ENCODE peak calls at places on chromosomes 12 and 14, in seven cellular contexts. Q is A549; C is suprapubic skin; B is neural progenitor cell; A is naive thymus-derived CD4-positive, alpha-beta T cell; T is left ventricle myocardium inferior; G is right lobe of liver. P is an unnamed sample.

GRCh38 chr12:112325157-112325556 is 57.1 kb downstream of the HECTD4 start:
- DNase-seq in Q (no peak), C (no peak), B (no peak), A (no peak), T (no peak), G (no peak), P (no peak)

GRCh38 chr12:52629251-52630103 is 11.1 kb upstream of the KRT73 start:
- DNase-seq in Q (no peak), C (peak; percentile 60), B (no peak), A (no peak), T (no peak), G (no peak), P (no peak)

GRCh38 chr12:131345521-131346436 is 365.1 kb upstream of the SFSWAP start:
- DNase-seq in Q (no peak), C (no peak), B (no peak), A (no peak), T (no peak), G (no peak), P (no peak)

GRCh38 chr12:65630555-65630954 is 193.7 kb upstream of the HMGA2 start:
- DNase-seq in Q (no peak), C (no peak), B (no peak), A (no peak), T (no peak), G (no peak), P (no peak)

GRCh38 chr14:99430491-99430890 is 50.2 kb downstream of the SETD3 start:
- DNase-seq in Q (peak; percentile 16), C (no peak), B (peak; percentile 43), A (no peak), T (no peak), G (no peak), P (no peak)

GRCh38 chr14:50085570-50086315 is 30.6 kb downstream of the VCPKMT start:
- DNase-seq in Q (no peak), C (no peak), B (no peak), A (no peak), T (no peak), G (no peak), P (no peak)

GRCh38 chr14:69323266-69323966 is 63.5 kb downstream of the GALNT16 start:
- DNase-seq in Q (no peak), C (peak; percentile 59), B (no peak), A (no peak), T (no peak), G (no peak), P (no peak)

GRCh38 chr12:122421263-122421814 is 1.1 kb downstream of the CLIP1 start:
- DNase-seq in Q (peak; percentile 75), C (no peak), B (no peak), A (no peak), T (peak; percentile 31), G (peak; percentile 60), P (peak; percentile 65)

GRCh38 chr12:58148976-58149375 is 207.6 kb downstream of the ATP23 start:
- DNase-seq in Q (no peak), C (no peak), B (no peak), A (no peak), T (no peak), G (no peak), P (no peak)

GRCh38 chr12:6039894-6040601 is 84.4 kb downstream of the VWF start:
- DNase-seq in Q (peak; percentile 79), C (no peak), B (peak; percentile 87), A (no peak), T (no peak), G (peak; percentile 47), P (peak; percentile 69)

GRCh38 chr14:60317609-60318008 is 68.6 kb downstream of the PPM1A start:
- DNase-seq in Q (no peak), C (no peak), B (peak; percentile 35), A (no peak), T (no peak), G (no peak), P (no peak)

GRCh38 chr14:99685061-99685995 is 1.2 kb downstream of the CYP46A1 start:
- DNase-seq in Q (no peak), C (peak; percentile 52), B (peak; percentile 44), A (no peak), T (no peak), G (no peak), P (peak; percentile 23)

GRCh38 chr14:67270933-67271332 is 29.7 kb downstream of the PALS1 start:
- DNase-seq in Q (no peak), C (no peak), B (no peak), A (no peak), T (no peak), G (no peak), P (no peak)

GRCh38 chr12:48936379-48936979 is 11.2 kb upstream of the FKBP11 start:
- DNase-seq in Q (peak; percentile 72), C (peak; percentile 85), B (peak; percentile 90), A (peak; percentile 70), T (peak; percentile 62), G (peak; percentile 67), P (peak; percentile 79)

GRCh38 chr12:40106202-40106533 is 287 bp upstream of the SLC2A13 start:
- DNase-seq in Q (no peak), C (no peak), B (no peak), A (no peak), T (no peak), G (no peak), P (no peak)

GRCh38 chr12:81207173-81207572 is 129.3 kb downstream of the ACSS3 start:
- DNase-seq in Q (no peak), C (no peak), B (peak; percentile 55), A (no peak), T (no peak), G (no peak), P (no peak)

GRCh38 chr12:62697893-62698292 is 231.3 kb downstream of the MON2 start:
- DNase-seq in Q (no peak), C (no peak), B (no peak), A (no peak), T (no peak), G (no peak), P (no peak)

GRCh38 chr14:104142136-104143041 is 4.0 kb downstream of the KIF26A start:
- DNase-seq in Q (no peak), C (peak; percentile 54), B (no peak), A (no peak), T (no peak), G (no peak), P (no peak)

DNA sequence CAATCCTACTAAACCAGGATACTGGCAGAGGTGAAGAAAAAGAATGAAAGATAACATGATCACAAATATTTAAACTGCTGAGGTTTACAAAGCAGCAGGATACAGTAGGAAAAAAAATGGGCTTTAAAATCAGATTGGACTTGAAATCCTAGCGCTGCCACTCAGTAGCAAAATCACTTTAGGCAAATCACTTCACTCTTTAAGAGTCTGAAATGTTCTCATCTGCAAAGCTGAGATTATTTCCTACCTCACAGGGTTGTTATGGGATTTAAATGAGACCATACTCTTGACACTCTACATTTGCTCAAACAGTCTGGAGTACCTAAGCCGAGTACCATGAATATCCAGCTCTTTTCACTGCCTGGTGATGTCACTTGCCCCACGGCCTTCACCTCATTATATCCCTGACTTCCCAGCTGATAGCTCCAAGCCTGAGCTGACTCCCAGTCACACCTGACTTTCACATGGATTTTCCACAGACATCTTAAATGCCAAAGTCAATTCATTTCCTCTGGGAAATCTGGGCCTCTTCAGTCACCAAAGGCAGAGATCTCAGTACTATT is 60.2 kb downstream of the UBR7 start:
- DNase-seq in Q (no peak), C (no peak), B (no peak), A (no peak), T (no peak), G (no peak), P (no peak)
- H3K9me3 ChIP-seq in Q (no peaks in the 10 kb centered on the region), C (no peaks in the 10 kb centered on the region), B (no peaks in the 10 kb centered on the region), A (no peaks in the 10 kb centered on the region), T (no peaks in the 10 kb centered on the region), G (no peaks in the 10 kb centered on the region), P (no peaks in the 10 kb centered on the region)

GRCh38 chr14:89307409-89307808 is 109.6 kb downstream of the FOXN3 start:
- DNase-seq in Q (no peak), C (no peak), B (no peak), A (no peak), T (no peak), G (no peak), P (no peak)

GRCh38 chr14:89304972-89305703 is 111.9 kb downstream of the FOXN3 start:
- DNase-seq in Q (no peak), C (no peak), B (peak; percentile 14), A (no peak), T (no peak), G (no peak), P (no peak)

GRCh38 chr14:89310211-89310610 is 106.8 kb downstream of the FOXN3 start:
- DNase-seq in Q (no peak), C (no peak), B (no peak), A (no peak), T (no peak), G (no peak), P (no peak)

GRCh38 chr14:89309670-89310177 is 107.3 kb downstream of the FOXN3 start:
- DNase-seq in Q (no peak), C (no peak), B (no peak), A (no peak), T (no peak), G (no peak), P (no peak)

DNA sequence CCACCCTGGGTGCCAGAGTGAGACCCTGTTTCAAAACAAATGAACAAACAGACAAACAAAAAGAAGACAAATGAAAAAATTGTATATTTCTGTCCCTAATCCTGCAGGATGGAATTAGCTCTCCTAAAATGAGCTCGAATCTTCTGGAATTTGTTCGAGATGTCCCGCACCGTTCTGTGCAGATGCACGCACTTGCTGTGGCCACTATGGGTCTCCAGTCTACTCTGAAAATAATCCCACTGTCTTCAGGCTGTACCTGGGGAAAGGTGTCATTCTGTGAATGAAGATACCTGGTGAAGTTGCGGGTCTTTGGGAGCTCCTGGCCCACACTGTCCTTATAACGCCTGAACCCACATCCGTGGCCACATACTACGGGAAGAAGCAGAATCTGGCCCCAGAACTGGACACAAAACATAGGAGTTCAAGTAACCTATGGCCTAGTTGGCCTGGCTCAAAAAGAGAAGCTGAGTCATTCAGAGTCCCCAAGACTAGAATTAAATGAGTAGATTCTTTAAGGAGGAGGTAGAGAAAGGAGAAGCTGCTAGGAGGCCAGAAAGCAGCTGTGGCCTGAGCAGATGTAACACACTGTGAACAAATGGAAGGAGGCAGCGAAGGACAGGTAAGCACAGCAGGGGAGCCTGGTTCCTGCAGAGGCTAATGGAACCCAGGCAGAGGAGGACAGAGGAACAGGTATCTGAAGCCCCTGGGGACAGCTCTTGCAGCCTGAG is 108.6 kb downstream of the FOXN3 start:
- DNase-seq in Q (no peak), C (no peak), B (no peak), A (no peak), T (no peak), G (no peak), P (no peak)
- H3K4me1 ChIP-seq in Q (peaks cover 11% of the 10 kb centered on the region), C (peaks cover 28% of the 10 kb centered on the region), B (peaks cover 31% of the 10 kb centered on the region), A (peaks cover 20% of the 10 kb centered on the region), T (peaks cover 77% of the 10 kb centered on the region), G (peaks cover 14% of the 10 kb centered on the region), P (peaks cover 26% of the 10 kb centered on the region)

GRCh38 chr12:16019131-16019530 is 108.0 kb downstream of the DERA start:
- DNase-seq in Q (no peak), C (no peak), B (no peak), A (no peak), T (no peak), G (no peak), P (no peak)
- H3K9me3 ChIP-seq in Q (peaks cover 10% of the 10 kb centered on the region), C (peaks cover 2% of the 10 kb centered on the region), B (no peaks in the 10 kb centered on the region), A (no peaks in the 10 kb centered on the region), T (peaks cover 9% of the 10 kb centered on the region), G (no peaks in the 10 kb centered on the region), P (peaks cover 3% of the 10 kb centered on the region)

DNA sequence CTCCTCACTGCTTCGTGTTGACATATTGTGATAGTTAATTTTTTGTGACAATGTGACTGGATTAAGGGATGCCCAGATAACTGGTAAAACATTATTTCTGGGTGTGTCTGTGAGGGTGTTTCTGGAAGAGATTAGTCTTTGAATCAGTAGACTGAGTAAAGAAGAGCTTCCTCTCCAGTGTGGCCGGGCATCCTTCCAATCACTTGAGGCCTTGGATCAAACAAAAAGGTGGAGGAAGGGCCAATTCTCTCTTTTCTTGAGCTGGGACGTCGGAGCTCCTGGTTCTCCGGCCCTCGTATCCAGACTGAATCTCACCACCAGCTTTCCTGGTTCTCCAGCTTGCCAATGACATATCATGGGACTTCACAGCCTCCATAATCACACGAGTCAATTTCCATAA is 240.4 kb downstream of the CHST11 start:
- DNase-seq in Q (no peak), C (no peak), B (no peak), A (no peak), T (no peak), G (no peak), P (no peak)
- H3K4me1 ChIP-seq in Q (peaks cover 13% of the 10 kb centered on the region), C (peaks cover 6% of the 10 kb centered on the region), B (peaks cover 4% of the 10 kb centered on the region), A (peaks cover 27% of the 10 kb centered on the region), T (peaks cover 13% of the 10 kb centered on the region), G (no peaks in the 10 kb centered on the region), P (peaks cover 14% of the 10 kb centered on the region)